ENCODE peak calls at places on chromosome 6, in seven cellular contexts. C is body of pancreas; L is adrenal gland; T is gastrocnemius medialis; V is breast epithelium; H is CD8-positive, alpha-beta memory T cell; P is uterus. M is an unnamed sample.

GRCh38 chr6:35468980-35469710 is 944 bp downstream of the RPL10A start:
- DNase-seq in C (no peak), L (no peak), T (no peak), V (no peak), H (peak), P (no peak), M (no peak)

GRCh38 chr6:37236921-37237320 is 20.7 kb upstream of the TBC1D22B start:
- DNase-seq in C (no peak), L (no peak), T (no peak), V (no peak), H (no peak), P (no peak), M (no peak)

GRCh38 chr6:116969211-116969863 is 92.3 kb downstream of the RFX6 start:
- DNase-seq in C (peak), L (no peak), T (no peak), V (no peak), H (no peak), P (no peak), M (no peak)

GRCh38 chr6:142605922-142606321 is 304.1 kb downstream of the ADGRG6 start:
- DNase-seq in C (no peak), L (no peak), T (no peak), V (no peak), H (no peak), P (no peak), M (no peak)

GRCh38 chr6:159716247-159717086 is 10.8 kb upstream of the WTAP start:
- DNase-seq in C (peak), L (peak), T (peak), V (no peak), H (no peak), P (peak), M (peak)

GRCh38 chr6:99151634-99152344 is 197.7 kb downstream of the FAXC start:
- DNase-seq in C (peak), L (peak), T (no peak), V (no peak), H (no peak), P (no peak), M (no peak)

GRCh38 chr6:158686791-158687381 is 37.0 kb downstream of the SYTL3 start:
- DNase-seq in C (no peak), L (peak), T (no peak), V (no peak), H (peak), P (no peak), M (no peak)

GRCh38 chr6:34916348-34916967 is 27.4 kb downstream of the ANKS1A start:
- DNase-seq in C (no peak), L (no peak), T (no peak), V (no peak), H (no peak), P (no peak), M (no peak)

GRCh38 chr6:2854394-2854982 is 12.8 kb upstream of the SERPINB1 start:
- DNase-seq in C (no peak), L (no peak), T (no peak), V (no peak), H (no peak), P (no peak), M (no peak)

GRCh38 chr6:73078908-73079610 is 146.2 kb downstream of the KHDC1L start:
- DNase-seq in C (no peak), L (no peak), T (no peak), V (no peak), H (no peak), P (no peak), M (no peak)

GRCh38 chr6:82980086-82980485 is 85.6 kb downstream of the UBE3D start:
- DNase-seq in C (no peak), L (no peak), T (no peak), V (no peak), H (no peak), P (no peak), M (no peak)

GRCh38 chr6:26022166-26022510 is 59.5 kb downstream of the TRIM38 start:
- DNase-seq in C (peak), L (peak), T (peak), V (no peak), H (no peak), P (peak), M (no peak)

GRCh38 chr6:17968081-17968518 is 19.3 kb downstream of the KIF13A start:
- DNase-seq in C (no peak), L (no peak), T (peak), V (no peak), H (no peak), P (no peak), M (peak)

GRCh38 chr6:134835998-134836397 is 113.9 kb downstream of the ALDH8A1 start:
- DNase-seq in C (no peak), L (no peak), T (no peak), V (no peak), H (no peak), P (no peak), M (no peak)

GRCh38 chr6:34473967-34474366 is 8.1 kb downstream of the PACSIN1 start:
- DNase-seq in C (no peak), L (no peak), T (no peak), V (no peak), H (no peak), P (no peak), M (no peak)

GRCh38 chr6:121335111-121336008 is 1.1 kb upstream of the TBC1D32 start:
- DNase-seq in C (no peak), L (no peak), T (no peak), V (no peak), H (no peak), P (no peak), M (no peak)

GRCh38 chr6:168118935-168119334 is 39.9 kb upstream of the FRMD1 start:
- DNase-seq in C (no peak), L (peak), T (no peak), V (no peak), H (no peak), P (peak), M (no peak)

GRCh38 chr6:136866872-136867416 is 44.6 kb downstream of the PEX7 start:
- DNase-seq in C (no peak), L (no peak), T (no peak), V (no peak), H (no peak), P (no peak), M (no peak)

GRCh38 chr6:20211037-20211940 is 980 bp downstream of the MBOAT1 start:
- DNase-seq in C (peak), L (no peak), T (no peak), V (no peak), H (no peak), P (no peak), M (peak)

GRCh38 chr6:111301914-111302313 is 181.1 kb downstream of the REV3L start:
- DNase-seq in C (no peak), L (no peak), T (no peak), V (no peak), H (no peak), P (no peak), M (no peak)

GRCh38 chr6:135941275-135941674 is 89.8 kb downstream of the PDE7B start:
- DNase-seq in C (no peak), L (no peak), T (no peak), V (no peak), H (no peak), P (peak), M (no peak)

GRCh38 chr6:107228754-107229153 is 113.4 kb upstream of the BEND3 start:
- DNase-seq in C (no peak), L (no peak), T (no peak), V (no peak), H (no peak), P (no peak), M (peak)

GRCh38 chr6:43086022-43086658 is 10.0 kb downstream of the PTK7 start:
- DNase-seq in C (no peak), L (no peak), T (no peak), V (no peak), H (no peak), P (no peak), M (no peak)

GRCh38 chr6:152983637-152984386 is 971 bp upstream of the FBXO5 start:
- DNase-seq in C (peak), L (peak), T (peak), V (peak), H (no peak), P (peak), M (peak)

GRCh38 chr6:128098000-128098581 is 197.2 kb upstream of the THEMIS start:
- DNase-seq in C (no peak), L (no peak), T (no peak), V (no peak), H (no peak), P (no peak), M (no peak)

GRCh38 chr6:12147557-12148316 is 135.6 kb downstream of the HIVEP1 start:
- DNase-seq in C (no peak), L (no peak), T (no peak), V (no peak), H (no peak), P (no peak), M (no peak)

GRCh38 chr6:52361347-52361944 is 505 bp upstream of the PAQR8 start:
- DNase-seq in C (peak), L (peak), T (peak), V (no peak), H (no peak), P (peak), M (no peak)

GRCh38 chr6:6772751-6773150 is 184.2 kb downstream of the LY86 start:
- DNase-seq in C (no peak), L (no peak), T (no peak), V (no peak), H (no peak), P (no peak), M (no peak)

GRCh38 chr6:55822815-55823214 is 52.6 kb downstream of the BMP5 start:
- DNase-seq in C (no peak), L (no peak), T (no peak), V (no peak), H (no peak), P (no peak), M (no peak)

GRCh38 chr6:42978487-42978792 is 541 bp downstream of the PEX6 start:
- DNase-seq in C (peak), L (peak), T (peak), V (no peak), H (peak), P (no peak), M (no peak)

DNA sequence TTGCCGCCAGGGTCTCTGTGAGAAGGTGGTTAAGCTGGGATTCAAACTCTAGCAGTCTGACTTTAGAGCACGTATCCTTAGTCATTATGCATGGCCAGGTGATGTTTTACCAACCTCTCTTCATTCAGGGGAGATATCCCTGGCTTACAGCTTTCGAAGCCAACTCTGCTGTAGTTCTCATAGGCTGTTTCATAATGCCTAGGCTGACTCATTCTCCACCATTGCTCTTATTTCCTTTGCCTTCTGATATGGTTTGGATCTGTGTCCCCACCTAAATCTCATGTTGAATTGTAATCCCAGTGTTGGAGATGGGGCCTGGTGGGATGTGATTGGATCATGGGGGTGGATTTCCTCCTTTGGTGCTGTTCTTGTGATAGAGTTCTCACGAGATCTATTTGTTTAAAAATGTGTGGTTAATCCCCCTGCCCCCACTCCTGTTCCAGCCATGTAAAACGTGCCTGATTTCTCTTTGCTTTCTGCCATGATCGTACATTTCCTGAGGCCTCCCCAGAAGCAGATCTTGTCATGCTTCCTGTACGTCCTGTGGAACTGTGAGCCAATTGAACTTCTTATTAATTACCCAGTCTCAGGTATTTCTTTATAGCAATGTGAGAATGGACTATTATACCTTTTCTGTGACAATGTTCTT is 94.6 kb upstream of the MAN1A1 start:
- DNase-seq in C (no peak), L (no peak), T (no peak), V (no peak), H (no peak), P (no peak), M (no peak)
- H3K27ac ChIP-seq in C (no peak), L (no peak), T (no peak), V (no peak), H (no peak), P (no peak), M (no peak)

GRCh38 chr6:27250277-27250954 is 2.9 kb downstream of the PRSS16 start:
- DNase-seq in C (no peak), L (no peak), T (no peak), V (no peak), H (no peak), P (no peak), M (no peak)
- H3K27ac ChIP-seq in C (peak), L (no peak), T (no peak), V (peak), H (peak), P (no peak), M (peak)

GRCh38 chr6:54419885-54420284 is 111.6 kb downstream of the TINAG start:
- DNase-seq in C (no peak), L (no peak), T (no peak), V (no peak), H (no peak), P (no peak), M (peak)
- H3K27ac ChIP-seq in C (no peak), L (no peak), T (no peak), V (no peak), H (no peak), P (no peak), M (peak)

DNA sequence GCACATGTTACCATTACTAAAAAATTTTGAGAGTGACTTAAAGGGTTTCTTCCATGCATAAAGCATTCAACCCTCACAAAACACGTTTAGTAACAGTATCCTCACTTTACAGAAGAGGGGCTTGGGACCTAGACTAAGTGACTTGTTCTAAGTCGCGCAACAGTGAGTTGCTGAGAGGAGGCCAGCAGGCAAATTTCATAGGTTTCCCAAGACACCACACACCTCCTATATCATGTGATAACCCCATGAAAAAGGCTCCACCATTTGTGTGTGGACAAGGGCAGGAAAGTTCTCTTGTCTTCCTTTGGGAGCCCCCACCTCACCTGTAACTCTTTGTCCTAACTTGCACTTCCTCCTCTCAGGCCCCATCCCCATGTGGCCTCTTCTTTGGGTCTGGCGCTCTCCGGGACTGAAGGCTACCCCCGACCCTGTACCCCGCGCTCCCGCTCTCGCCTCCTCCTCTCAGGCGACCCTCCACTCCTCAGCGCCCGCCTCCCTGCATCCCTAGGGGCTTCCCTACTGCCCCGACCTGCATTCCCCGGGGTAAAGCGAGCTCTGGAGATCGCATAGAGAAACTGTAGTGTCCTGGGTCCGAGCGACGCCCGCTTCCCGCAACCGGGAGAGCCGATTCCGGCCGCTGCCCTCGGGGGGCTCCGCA is 397 bp downstream of the PSMB8 start:
- DNase-seq in C (no peak), L (no peak), T (no peak), V (no peak), H (no peak), P (no peak), M (no peak)
- H3K27ac ChIP-seq in C (peak), L (peak), T (peak), V (peak), H (peak), P (peak), M (peak)

DNA sequence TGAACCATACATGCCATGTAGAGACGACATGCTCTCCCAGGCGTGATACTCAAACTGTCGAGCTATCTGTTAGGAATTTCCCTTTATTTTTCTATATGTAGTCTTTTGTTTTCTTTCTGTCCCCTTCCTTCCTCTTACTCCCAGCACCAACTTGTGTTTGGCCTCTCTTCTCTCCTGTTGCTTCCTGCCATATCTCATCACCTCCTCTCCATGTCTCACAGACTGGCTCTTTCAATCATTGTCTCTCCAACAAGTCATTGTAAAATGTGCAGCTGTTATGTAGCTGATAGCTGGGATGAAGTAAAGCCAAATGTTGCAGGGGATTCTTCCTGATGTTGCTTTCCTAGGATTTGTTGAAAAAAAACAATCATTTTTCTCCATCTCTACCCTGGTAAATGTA is 234.5 kb downstream of the TMEM242 start:
- DNase-seq in C (no peak), L (no peak), T (no peak), V (no peak), H (no peak), P (no peak), M (no peak)
- H3K27ac ChIP-seq in C (no peak), L (no peak), T (no peak), V (no peak), H (no peak), P (no peak), M (no peak)

GRCh38 chr6:144804246-144804790 is 519.2 kb downstream of the UTRN start:
- DNase-seq in C (no peak), L (no peak), T (no peak), V (no peak), H (no peak), P (no peak), M (no peak)

GRCh38 chr6:144809120-144809519 is 524.0 kb downstream of the UTRN start:
- DNase-seq in C (no peak), L (no peak), T (no peak), V (no peak), H (no peak), P (no peak), M (no peak)

GRCh38 chr6:144806222-144806621 is 521.1 kb downstream of the UTRN start:
- DNase-seq in C (no peak), L (no peak), T (no peak), V (no peak), H (no peak), P (no peak), M (no peak)

GRCh38 chr6:144809969-144810368 is 524.8 kb downstream of the UTRN start:
- DNase-seq in C (no peak), L (no peak), T (no peak), V (no peak), H (no peak), P (no peak), M (no peak)

GRCh38 chr6:144805049-144805448 is 519.9 kb downstream of the UTRN start:
- DNase-seq in C (no peak), L (no peak), T (no peak), V (no peak), H (no peak), P (no peak), M (no peak)
- H3K27ac ChIP-seq in C (no peak), L (no peak), T (no peak), V (no peak), H (no peak), P (no peak), M (no peak)

GRCh38 chr6:30206152-30206551 is 7.1 kb downstream of the TRIM26 start:
- DNase-seq in C (no peak), L (no peak), T (no peak), V (no peak), H (no peak), P (no peak), M (no peak)
- H3K27ac ChIP-seq in C (peak), L (no peak), T (no peak), V (peak), H (no peak), P (no peak), M (peak)

GRCh38 chr6:75631847-75632246 is 30.2 kb downstream of the SENP6 start:
- DNase-seq in C (no peak), L (no peak), T (no peak), V (no peak), H (no peak), P (no peak), M (no peak)

GRCh38 chr6:75633045-75633444 is 31.4 kb downstream of the SENP6 start:
- DNase-seq in C (no peak), L (no peak), T (no peak), V (no peak), H (no peak), P (no peak), M (no peak)

GRCh38 chr6:75632247-75632646 is 30.6 kb downstream of the SENP6 start:
- DNase-seq in C (no peak), L (no peak), T (no peak), V (no peak), H (no peak), P (no peak), M (no peak)
- H3K27ac ChIP-seq in C (no peak), L (no peak), T (no peak), V (no peak), H (no peak), P (no peak), M (no peak)